ENCODE peak calls at places on chromosome 13, in four cellular contexts. R, C, N and X are unnamed samples.

GRCh38 chr13:24233351-24233901 is 72.9 kb downstream of the SPATA13 start:
- DNase-seq in R (no peak), C (no peak), N (no peak), X (peak; percentile 31)

GRCh38 chr13:50187352-50188029 is 172.2 kb downstream of the KCNRG start:
- DNase-seq in R (no peak), C (no peak), N (peak; percentile 94), X (no peak)

GRCh38 chr13:42478531-42479156 is 95.3 kb upstream of the TNFSF11 start:
- DNase-seq in R (no peak), C (peak; percentile 30), N (no peak), X (no peak)

GRCh38 chr13:83815598-83815997 is 66.7 kb downstream of the SLITRK1 start:
- DNase-seq in R (no peak), C (no peak), N (no peak), X (no peak)

GRCh38 chr13:66508153-66508909 is 721.8 kb downstream of the PCDH9 start:
- DNase-seq in R (no peak), C (no peak), N (no peak), X (no peak)

GRCh38 chr13:100588350-100589177 is at the start of gene GGACT:
- DNase-seq in R (peak; percentile 91), C (peak; percentile 73), N (peak; percentile 37), X (peak; percentile 82)

GRCh38 chr13:88648598-88649373 is 977.6 kb downstream of the SLITRK5 start:
- DNase-seq in R (no peak), C (no peak), N (no peak), X (no peak)

GRCh38 chr13:78468546-78469060 is 134.7 kb downstream of the POU4F1 start:
- DNase-seq in R (no peak), C (no peak), N (no peak), X (no peak)

GRCh38 chr13:50587839-50588373 is 255.6 kb downstream of the DLEU7 start:
- DNase-seq in R (no peak), C (no peak), N (no peak), X (no peak)

GRCh38 chr13:30730526-30730925 is 4.8 kb upstream of the ALOX5AP start:
- DNase-seq in R (no peak), C (no peak), N (peak; percentile 3), X (peak; percentile 44)

GRCh38 chr13:93345642-93346220 is 119.1 kb downstream of the GPC6 start:
- DNase-seq in R (no peak), C (no peak), N (no peak), X (no peak)

GRCh38 chr13:72820156-72820897 is 38.4 kb downstream of the PIBF1 start:
- DNase-seq in R (no peak), C (no peak), N (no peak), X (no peak)

GRCh38 chr13:46607768-46608553 is 55.0 kb downstream of the LRCH1 start:
- DNase-seq in R (no peak), C (peak; percentile 86), N (peak; percentile 92), X (no peak)

GRCh38 chr13:107069107-107069776 is 501.3 kb upstream of the ARGLU1 start:
- DNase-seq in R (no peak), C (peak; percentile 1), N (no peak), X (no peak)

GRCh38 chr13:67267136-67267535 is 37.0 kb upstream of the PCDH9 start:
- DNase-seq in R (no peak), C (no peak), N (no peak), X (no peak)

GRCh38 chr13:101627556-101627943 is 175.1 kb downstream of the ITGBL1 start:
- DNase-seq in R (no peak), C (peak; percentile 15), N (no peak), X (no peak)

GRCh38 chr13:41652735-41653361 is 195.5 kb downstream of the RGCC start:
- DNase-seq in R (peak; percentile 11), C (peak; percentile 58), N (peak; percentile 62), X (no peak)

GRCh38 chr13:100694722-100695644 is 20.4 kb upstream of the TMTC4 start:
- DNase-seq in R (peak; percentile 40), C (peak; percentile 33), N (peak; percentile 55), X (peak; percentile 79)

GRCh38 chr13:20489185-20489820 is 36.4 kb downstream of the CRYL1 start:
- DNase-seq in R (no peak), C (no peak), N (no peak), X (no peak)

GRCh38 chr13:107458269-107458668 is 757.1 kb downstream of the LIG4 start:
- DNase-seq in R (no peak), C (no peak), N (no peak), X (no peak)

GRCh38 chr13:97257800-97258799 is 36.0 kb downstream of the MBNL2 start:
- DNase-seq in R (peak; percentile 64), C (peak; percentile 95), N (peak; percentile 87), X (peak; percentile 55)

GRCh38 chr13:79749985-79750551 is 269.1 kb downstream of the NDFIP2 start:
- DNase-seq in R (no peak), C (peak; percentile 36), N (no peak), X (peak; percentile 30)

GRCh38 chr13:92734068-92734467 is 492.5 kb upstream of the GPC6 start:
- DNase-seq in R (no peak), C (no peak), N (no peak), X (no peak)

GRCh38 chr13:98478134-98479129 is 98.5 kb downstream of the STK24 start:
- DNase-seq in R (peak; percentile 35), C (no peak), N (no peak), X (no peak)

GRCh38 chr13:28117689-28118377 is 17.5 kb upstream of the FLT3 start:
- DNase-seq in R (no peak), C (no peak), N (no peak), X (no peak)

GRCh38 chr13:50762969-50763568 is 80.4 kb downstream of the DLEU7 start:
- DNase-seq in R (no peak), C (no peak), N (no peak), X (no peak)

GRCh38 chr13:35690546-35690945 is 214.1 kb upstream of the MAB21L1 start:
- DNase-seq in R (no peak), C (no peak), N (no peak), X (no peak)

GRCh38 chr13:37701972-37702371 is 103.4 kb upstream of the POSTN start:
- DNase-seq in R (no peak), C (peak; percentile 29), N (no peak), X (no peak)

GRCh38 chr13:98576963-98577822 is at the start of gene STK24:
- DNase-seq in R (peak; percentile 88), C (peak; percentile 56), N (peak; percentile 34), X (peak; percentile 64)

GRCh38 chr13:60990032-60990733 is 425.5 kb downstream of the PCDH20 start:
- DNase-seq in R (no peak), C (peak; percentile 12), N (peak; percentile 12), X (peak; percentile 63)

GRCh38 chr13:104132849-104133248 is 1066.6 kb upstream of the SLC10A2 start:
- DNase-seq in R (no peak), C (no peak), N (no peak), X (no peak)

GRCh38 chr13:85347251-85347650 is 452.0 kb downstream of the SLITRK6 start:
- DNase-seq in R (no peak), C (no peak), N (no peak), X (no peak)

GRCh38 chr13:52450012-52450792 is at the start of gene VPS36:
- DNase-seq in R (peak; percentile 78), C (peak; percentile 91), N (peak; percentile 83), X (peak; percentile 95)

GRCh38 chr13:49516467-49516866 is 20.7 kb downstream of the PHF11 start:
- DNase-seq in R (no peak), C (no peak), N (no peak), X (no peak)

GRCh38 chr13:48944221-48944620 is 31.5 kb upstream of the FNDC3A start:
- DNase-seq in R (no peak), C (no peak), N (no peak), X (no peak)

GRCh38 chr13:48194392-48194754 is 38.6 kb upstream of the ITM2B start:
- DNase-seq in R (no peak), C (no peak), N (no peak), X (no peak)

GRCh38 chr13:52852444-52852843 is 4.0 kb upstream of the PCDH8 start:
- DNase-seq in R (no peak), C (no peak), N (no peak), X (no peak)

GRCh38 chr13:46100191-46100877 is 4.5 kb downstream of the CPB2 start:
- DNase-seq in R (no peak), C (no peak), N (no peak), X (no peak)

GRCh38 chr13:71218960-71219359 is 648.0 kb downstream of the DACH1 start:
- DNase-seq in R (no peak), C (peak; percentile 12), N (peak; percentile 7), X (peak; percentile 11)
- TF ChIP-seq NR3C1 in R (no peak), C (no peak), N (no peak), X (no peak)

GRCh38 chr13:114339779-114340534 is 25.7 kb downstream of the CHAMP1 start:
- DNase-seq in R (no peak), C (peak; percentile 59), N (peak; percentile 22), X (no peak)
- TF ChIP-seq NR3C1 in R (no peak), C (no peak), N (no peak), X (no peak)

GRCh38 chr13:113015826-113016525 is 47.0 kb downstream of the MCF2L start:
- DNase-seq in R (no peak), C (no peak), N (no peak), X (no peak)
- TF ChIP-seq NR3C1 in R (no peak), C (no peak), N (no peak), X (no peak)

GRCh38 chr13:76812971-76813691 is 73.1 kb downstream of the KCTD12 start:
- DNase-seq in R (no peak), C (no peak), N (no peak), X (no peak)

GRCh38 chr13:76816394-76816793 is 69.8 kb downstream of the KCTD12 start:
- DNase-seq in R (no peak), C (no peak), N (no peak), X (no peak)

GRCh38 chr13:76812206-76812882 is 73.9 kb downstream of the KCTD12 start:
- DNase-seq in R (no peak), C (no peak), N (no peak), X (no peak)

GRCh38 chr13:76815344-76815743 is 70.9 kb downstream of the KCTD12 start:
- DNase-seq in R (no peak), C (no peak), N (no peak), X (no peak)

DNA sequence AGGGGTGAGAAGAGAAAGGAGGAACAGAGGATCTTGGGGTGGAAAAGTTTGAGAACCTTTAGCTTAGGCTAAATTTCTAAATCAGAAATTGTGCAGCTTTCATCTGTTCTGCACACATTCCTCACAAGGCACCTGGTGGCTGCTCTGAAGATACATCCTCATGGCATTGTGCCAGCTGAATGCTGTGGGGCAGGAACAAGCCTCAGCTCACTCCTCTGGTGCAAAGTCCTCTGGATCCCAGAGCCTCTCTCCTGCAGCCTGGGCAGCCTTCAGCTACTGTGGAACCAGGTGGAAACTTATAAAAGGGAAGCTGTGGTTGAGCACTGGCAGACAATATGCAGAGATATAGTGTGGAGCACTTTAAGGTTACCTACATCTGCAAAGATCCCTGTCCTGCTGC is 72.3 kb downstream of the KCTD12 start:
- DNase-seq in R (no peak), C (peak; percentile 5), N (peak; percentile 15), X (no peak)
- TF ChIP-seq NR3C1 in R (no peak), C (no peak), N (no peak), X (no peak)

DNA sequence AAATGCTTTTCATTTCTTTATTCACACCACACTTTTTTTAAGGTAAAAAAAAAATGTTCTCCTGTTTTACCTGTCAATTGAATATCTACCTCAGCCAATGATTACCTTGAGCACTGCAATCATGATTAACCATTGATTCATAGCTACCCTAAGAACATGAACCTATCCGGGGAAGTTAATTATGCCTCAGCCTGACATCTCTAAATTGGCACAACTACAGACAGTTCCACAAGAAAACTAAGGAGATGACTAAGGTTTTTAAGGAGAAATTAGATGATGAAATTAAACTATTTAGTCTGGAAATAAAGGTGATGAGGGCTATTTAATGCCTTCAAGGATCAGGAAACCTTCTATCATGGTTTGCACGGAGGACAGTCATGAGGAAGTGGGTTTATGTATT is 203.5 kb downstream of the COL4A1 start:
- DNase-seq in R (no peak), C (no peak), N (no peak), X (no peak)
- TF ChIP-seq NR3C1 in R (no peak), C (no peak), N (no peak), X (no peak)